ENCODE peak calls at places on chromosomes 4 and X, in nine cellular contexts. One of them, this sample, is unnamed.

GRCh38 chr4:109298279-109299010 is 4.0 kb downstream of the COL25A1 start:
- DNase-seq in ELF-1: no peak
- DNase-seq in NCI-H187: no peak
- DNase-seq in breast epithelium: no peak
- DNase-seq in stomach: no peak
- DNase-seq in stimulated activated CD4-positive, alpha-beta T cell treated with anti-CD3 and anti-CD28 coated beads, Interleukin-4, amount 100 ng/mL, for 24 hours: no peak
- DNase-seq in NCI-H1092: no peak
- DNase-seq in neural crest cell: no peak
- DNase-seq in activated CD8-positive, alpha-beta memory T cell treated with anti-CD3 and anti-CD28 coated beads for 48 hours: no peak
- DNase-seq in this sample: no peak

GRCh38 chrX:150899191-150899757 is 806 bp upstream of the CD99L2 start:
- DNase-seq in ELF-1: peak; percentile 71
- DNase-seq in NCI-H187: peak; percentile 45
- DNase-seq in breast epithelium: peak; percentile 17
- DNase-seq in stomach: peak; percentile 37
- DNase-seq in stimulated activated CD4-positive, alpha-beta T cell treated with anti-CD3 and anti-CD28 coated beads, Interleukin-4, amount 100 ng/mL, for 24 hours: peak; percentile 18
- DNase-seq in NCI-H1092: peak; percentile 41
- DNase-seq in neural crest cell: peak; percentile 5
- DNase-seq in activated CD8-positive, alpha-beta memory T cell treated with anti-CD3 and anti-CD28 coated beads for 48 hours: peak; percentile 1
- DNase-seq in this sample: no peak

GRCh38 chrX:53321943-53322497 is 40.6 kb upstream of the IQSEC2 start:
- DNase-seq in ELF-1: no peak
- DNase-seq in NCI-H187: no peak
- DNase-seq in breast epithelium: no peak
- DNase-seq in stomach: no peak
- DNase-seq in stimulated activated CD4-positive, alpha-beta T cell treated with anti-CD3 and anti-CD28 coated beads, Interleukin-4, amount 100 ng/mL, for 24 hours: no peak
- DNase-seq in NCI-H1092: no peak
- DNase-seq in neural crest cell: no peak
- DNase-seq in activated CD8-positive, alpha-beta memory T cell treated with anti-CD3 and anti-CD28 coated beads for 48 hours: no peak
- DNase-seq in this sample: no peak

GRCh38 chr4:185567828-185568442 is 32.6 kb upstream of the PDLIM3 start:
- DNase-seq in ELF-1: no peak
- DNase-seq in NCI-H187: no peak
- DNase-seq in breast epithelium: peak; percentile 88
- DNase-seq in stomach: no peak
- DNase-seq in stimulated activated CD4-positive, alpha-beta T cell treated with anti-CD3 and anti-CD28 coated beads, Interleukin-4, amount 100 ng/mL, for 24 hours: no peak
- DNase-seq in NCI-H1092: no peak
- DNase-seq in neural crest cell: peak; percentile 18
- DNase-seq in activated CD8-positive, alpha-beta memory T cell treated with anti-CD3 and anti-CD28 coated beads for 48 hours: no peak
- DNase-seq in this sample: no peak

GRCh38 chrX:123648028-123648810 is 84.6 kb downstream of the THOC2 start:
- DNase-seq in ELF-1: peak; percentile 96
- DNase-seq in NCI-H187: peak; percentile 1
- DNase-seq in breast epithelium: no peak
- DNase-seq in stomach: peak; percentile 61
- DNase-seq in stimulated activated CD4-positive, alpha-beta T cell treated with anti-CD3 and anti-CD28 coated beads, Interleukin-4, amount 100 ng/mL, for 24 hours: no peak
- DNase-seq in NCI-H1092: no peak
- DNase-seq in neural crest cell: peak; percentile 5
- DNase-seq in activated CD8-positive, alpha-beta memory T cell treated with anti-CD3 and anti-CD28 coated beads for 48 hours: no peak
- DNase-seq in this sample: no peak

GRCh38 chrX:45264865-45265264 is 64.2 kb upstream of the DIPK2B start:
- DNase-seq in ELF-1: no peak
- DNase-seq in NCI-H187: no peak
- DNase-seq in breast epithelium: no peak
- DNase-seq in stomach: no peak
- DNase-seq in stimulated activated CD4-positive, alpha-beta T cell treated with anti-CD3 and anti-CD28 coated beads, Interleukin-4, amount 100 ng/mL, for 24 hours: no peak
- DNase-seq in NCI-H1092: no peak
- DNase-seq in neural crest cell: no peak
- DNase-seq in activated CD8-positive, alpha-beta memory T cell treated with anti-CD3 and anti-CD28 coated beads for 48 hours: no peak
- DNase-seq in this sample: no peak

GRCh38 chr4:53573696-53574095 is 17.6 kb downstream of the LNX1 start:
- DNase-seq in ELF-1: no peak
- DNase-seq in NCI-H187: no peak
- DNase-seq in breast epithelium: no peak
- DNase-seq in stomach: no peak
- DNase-seq in stimulated activated CD4-positive, alpha-beta T cell treated with anti-CD3 and anti-CD28 coated beads, Interleukin-4, amount 100 ng/mL, for 24 hours: no peak
- DNase-seq in NCI-H1092: no peak
- DNase-seq in neural crest cell: no peak
- DNase-seq in activated CD8-positive, alpha-beta memory T cell treated with anti-CD3 and anti-CD28 coated beads for 48 hours: no peak
- DNase-seq in this sample: peak; percentile 67

GRCh38 chr4:55838952-55839351 is 14.5 kb upstream of the EXOC1 start:
- DNase-seq in ELF-1: no peak
- DNase-seq in NCI-H187: no peak
- DNase-seq in breast epithelium: no peak
- DNase-seq in stomach: no peak
- DNase-seq in stimulated activated CD4-positive, alpha-beta T cell treated with anti-CD3 and anti-CD28 coated beads, Interleukin-4, amount 100 ng/mL, for 24 hours: no peak
- DNase-seq in NCI-H1092: no peak
- DNase-seq in neural crest cell: no peak
- DNase-seq in activated CD8-positive, alpha-beta memory T cell treated with anti-CD3 and anti-CD28 coated beads for 48 hours: no peak
- DNase-seq in this sample: no peak

GRCh38 chr4:158193171-158193749 is 17.0 kb upstream of the TMEM144 start:
- DNase-seq in ELF-1: no peak
- DNase-seq in NCI-H187: no peak
- DNase-seq in breast epithelium: no peak
- DNase-seq in stomach: no peak
- DNase-seq in stimulated activated CD4-positive, alpha-beta T cell treated with anti-CD3 and anti-CD28 coated beads, Interleukin-4, amount 100 ng/mL, for 24 hours: no peak
- DNase-seq in NCI-H1092: no peak
- DNase-seq in neural crest cell: no peak
- DNase-seq in activated CD8-positive, alpha-beta memory T cell treated with anti-CD3 and anti-CD28 coated beads for 48 hours: no peak
- DNase-seq in this sample: no peak

GRCh38 chrX:3191821-3192220 is 150.6 kb downstream of the ARSF start:
- DNase-seq in ELF-1: no peak
- DNase-seq in NCI-H187: no peak
- DNase-seq in breast epithelium: no peak
- DNase-seq in stomach: no peak
- DNase-seq in stimulated activated CD4-positive, alpha-beta T cell treated with anti-CD3 and anti-CD28 coated beads, Interleukin-4, amount 100 ng/mL, for 24 hours: no peak
- DNase-seq in NCI-H1092: no peak
- DNase-seq in neural crest cell: no peak
- DNase-seq in activated CD8-positive, alpha-beta memory T cell treated with anti-CD3 and anti-CD28 coated beads for 48 hours: no peak
- DNase-seq in this sample: no peak

This sample was measured in MG63.